ENCODE peak calls at places on chromosomes 1 and 21, in seven cellular contexts. S is activated T-cell treated with anti-CD3 and anti-CD28 coated beads for 24 hours; E is CD4-positive, alpha-beta T cell; Q is body of pancreas; L is CD4-positive, CD25-positive, alpha-beta regulatory T cell; H is effector memory CD8-positive, alpha-beta T cell; Y is T-helper 1 cell. N is an unnamed sample.

GRCh38 chr1:43937179-43937865 is 3.7 kb downstream of the ARTN start:
- DNase-seq in S (no peak), E (no peak), Q (peak), L (no peak), H (no peak), Y (no peak), N (no peak)

GRCh38 chr1:116764466-116764896 is 10.3 kb downstream of the CD2 start:
- DNase-seq in S (no peak), E (no peak), Q (no peak), L (peak), H (no peak), Y (no peak), N (no peak)

GRCh38 chr1:55081905-55082296 is 42.6 kb downstream of the PCSK9 start:
- DNase-seq in S (no peak), E (no peak), Q (no peak), L (no peak), H (no peak), Y (no peak), N (no peak)

GRCh38 chr1:9728451-9729295 is 77.1 kb downstream of the PIK3CD start:
- DNase-seq in S (peak), E (peak), Q (no peak), L (peak), H (peak), Y (peak), N (no peak)

GRCh38 chr1:162844153-162844552 is 16.8 kb downstream of the CCDC190 start:
- DNase-seq in S (no peak), E (no peak), Q (no peak), L (no peak), H (no peak), Y (no peak), N (no peak)

GRCh38 chr1:27581823-27582243 is 22.1 kb downstream of the AHDC1 start:
- DNase-seq in S (no peak), E (no peak), Q (no peak), L (no peak), H (no peak), Y (no peak), N (no peak)

GRCh38 chr1:55156093-55156492 is 59.1 kb downstream of the USP24 start:
- DNase-seq in S (no peak), E (no peak), Q (no peak), L (no peak), H (no peak), Y (no peak), N (no peak)

GRCh38 chr1:152220166-152221163 is 3.5 kb downstream of the HRNR start:
- DNase-seq in S (no peak), E (no peak), Q (no peak), L (no peak), H (no peak), Y (no peak), N (no peak)

GRCh38 chr1:67559222-67559700 is 125.7 kb upstream of the GADD45A start:
- DNase-seq in S (no peak), E (no peak), Q (peak), L (no peak), H (no peak), Y (no peak), N (no peak)

GRCh38 chr21:36783612-36784383 is 84.9 kb downstream of the SIM2 start:
- DNase-seq in S (no peak), E (no peak), Q (no peak), L (no peak), H (no peak), Y (no peak), N (no peak)

GRCh38 chr1:20137055-20137454 is 2.1 kb upstream of the PLA2G2F start:
- DNase-seq in S (no peak), E (no peak), Q (no peak), L (no peak), H (no peak), Y (no peak), N (no peak)

GRCh38 chr1:167095368-167095767 is 1.5 kb downstream of the STYXL2 start:
- DNase-seq in S (no peak), E (no peak), Q (no peak), L (no peak), H (no peak), Y (no peak), N (no peak)

GRCh38 chr1:160579216-160579701 is at the start of gene CD84:
- DNase-seq in S (no peak), E (no peak), Q (no peak), L (no peak), H (no peak), Y (no peak), N (no peak)